ENCODE peak calls at places on chromosomes 2 and 18, in four cellular contexts. M, I, B and S are unnamed samples. For H3K9me3, the result is how much of the 10 kb centered on the place peaks cover.

GRCh38 chr2:98478088-98478551 is 33.5 kb downstream of the INPP4A start:
- DNase-seq in M (no peak), I (no peak), B (no peak), S (no peak)

GRCh38 chr18:69628774-69629359 is 228.2 kb downstream of the DOK6 start:
- DNase-seq in M (no peak), I (no peak), B (no peak), S (no peak)

GRCh38 chr2:170878061-170878460 is 51.0 kb upstream of the GORASP2 start:
- DNase-seq in M (no peak), I (no peak), B (no peak), S (no peak)

GRCh38 chr18:44564922-44565321 is 115.8 kb upstream of the SETBP1 start:
- DNase-seq in M (no peak), I (no peak), B (no peak), S (peak)

GRCh38 chr2:177289824-177290632 is 25.5 kb upstream of the NFE2L2 start:
- DNase-seq in M (no peak), I (no peak), B (no peak), S (no peak)

GRCh38 chr2:190415794-190416729 is 7.9 kb downstream of the MFSD6 start:
- DNase-seq in M (no peak), I (no peak), B (no peak), S (no peak)

GRCh38 chr2:28681216-28681981 is 70.2 kb upstream of the PPP1CB start:
- DNase-seq in M (no peak), I (no peak), B (no peak), S (peak)

GRCh38 chr2:30601375-30601774 is 154.3 kb downstream of the LCLAT1 start:
- DNase-seq in M (no peak), I (no peak), B (no peak), S (no peak)

GRCh38 chr2:61920548-61920947 is 15.1 kb downstream of the COMMD1 start:
- DNase-seq in M (no peak), I (no peak), B (no peak), S (no peak)

GRCh38 chr2:71727562-71727961 is 274.2 kb downstream of the DYSF start:
- DNase-seq in M (no peak), I (no peak), B (no peak), S (no peak)

GRCh38 chr2:6352906-6353515 is 512.7 kb downstream of the CMPK2 start:
- DNase-seq in M (peak), I (peak), B (peak), S (peak)

GRCh38 chr18:13446581-13447470 is 228.3 kb downstream of the LDLRAD4 start:
- DNase-seq in M (no peak), I (no peak), B (no peak), S (no peak)

GRCh38 chr2:23243258-23243657 is 141.7 kb upstream of the KLHL29 start:
- DNase-seq in M (no peak), I (no peak), B (no peak), S (no peak)

GRCh38 chr2:101559576-101559975 is 84.7 kb upstream of the RFX8 start:
- DNase-seq in M (no peak), I (no peak), B (peak), S (peak)

GRCh38 chr2:69741281-69742169 is at the start of gene ANXA4:
- DNase-seq in M (peak), I (peak), B (peak), S (peak)

GRCh38 chr2:132766573-132766972 is 96.6 kb upstream of the LYPD1 start:
- DNase-seq in M (no peak), I (no peak), B (no peak), S (no peak)

GRCh38 chr2:62149708-62150107 is 46.2 kb upstream of the B3GNT2 start:
- DNase-seq in M (no peak), I (no peak), B (no peak), S (peak)

GRCh38 chr2:171409436-171409971 is 24.3 kb downstream of the METTL8 start:
- DNase-seq in M (no peak), I (no peak), B (no peak), S (peak)

GRCh38 chr18:9782073-9782857 is 74.2 kb downstream of the RAB31 start:
- DNase-seq in M (no peak), I (no peak), B (no peak), S (peak)

GRCh38 chr2:85548608-85548900 is 9.6 kb downstream of the MAT2A start:
- DNase-seq in M (no peak), I (no peak), B (no peak), S (no peak)

GRCh38 chr2:236168110-236169067 is at the start of gene GBX2:
- DNase-seq in M (peak), I (no peak), B (no peak), S (peak)

GRCh38 chr2:101106453-101107181 is 44.6 kb downstream of the TBC1D8 start:
- DNase-seq in M (no peak), I (no peak), B (no peak), S (no peak)

GRCh38 chr2:64932327-64933216 is 56.6 kb upstream of the SLC1A4 start:
- DNase-seq in M (no peak), I (no peak), B (no peak), S (no peak)

GRCh38 chr2:204004912-204005311 is 68.3 kb downstream of the ICOS start:
- DNase-seq in M (no peak), I (no peak), B (no peak), S (no peak)

GRCh38 chr2:164388511-164388910 is 232.8 kb downstream of the GRB14 start:
- DNase-seq in M (no peak), I (no peak), B (no peak), S (peak)

GRCh38 chr18:79588636-79589481 is 90.7 kb upstream of the CTDP1 start:
- DNase-seq in M (peak), I (peak), B (peak), S (peak)

GRCh38 chr2:232779935-232780334 is 3.6 kb upstream of the KCNJ13 start:
- DNase-seq in M (no peak), I (no peak), B (no peak), S (no peak)

GRCh38 chr18:34591920-34592444 is 118.1 kb upstream of the DTNA start:
- DNase-seq in M (no peak), I (peak), B (no peak), S (no peak)

GRCh38 chr2:42010743-42011298 is 37.0 kb upstream of the PKDCC start:
- DNase-seq in M (no peak), I (no peak), B (no peak), S (peak)

GRCh38 chr18:53698907-53699306 is 525.6 kb downstream of the MBD2 start:
- DNase-seq in M (peak), I (no peak), B (no peak), S (peak)

GRCh38 chr18:23227729-23228075 is 92.4 kb downstream of the CABLES1 start:
- DNase-seq in M (no peak), I (no peak), B (no peak), S (no peak)

GRCh38 chr2:157229572-157229971 is 27.9 kb upstream of the GALNT5 start:
- DNase-seq in M (no peak), I (no peak), B (no peak), S (peak)

GRCh38 chr2:211126256-211126655 is 569.9 kb downstream of the CPS1 start:
- DNase-seq in M (no peak), I (no peak), B (no peak), S (no peak)

GRCh38 chr2:161090401-161090800 is 69.8 kb upstream of the TANK start:
- DNase-seq in M (peak), I (peak), B (no peak), S (no peak)

GRCh38 chr2:105397025-105397722 is 1.7 kb downstream of the FHL2 start:
- DNase-seq in M (peak), I (no peak), B (no peak), S (no peak)

GRCh38 chr18:37565138-37565984 is at the start of gene CELF4:
- DNase-seq in M (no peak), I (peak), B (no peak), S (peak)

DNA sequence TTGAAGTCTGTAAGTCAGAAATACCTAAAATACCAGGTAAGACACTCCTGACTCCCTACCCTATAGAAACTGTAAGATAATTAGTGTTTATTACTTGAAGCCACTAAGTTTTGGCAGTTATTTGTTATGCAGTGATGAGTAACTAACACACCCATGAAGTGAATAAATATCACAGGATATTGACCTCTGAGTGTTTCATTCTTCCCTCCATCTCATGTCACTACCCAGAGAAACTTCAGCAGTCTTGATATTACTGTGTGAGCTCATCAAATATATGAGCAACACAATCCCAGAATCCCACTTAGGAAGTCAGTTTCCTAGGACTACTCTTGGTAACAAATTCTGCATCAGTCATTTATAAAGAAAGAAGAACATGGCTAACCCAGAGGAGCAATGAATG is 529.7 kb downstream of the FBXO15 start:
- DNase-seq in M (no peak), I (no peak), B (no peak), S (no peak)
- H3K9me3 ChIP-seq in M (under half), I (under half), B (under half), S (under half)

GRCh38 chr2:1170241-1170640 is 219.6 kb downstream of the SNTG2 start:
- DNase-seq in M (no peak), I (no peak), B (no peak), S (no peak)
- H3K9me3 ChIP-seq in M (under half), I (under half), B (under half), S (under half)

DNA sequence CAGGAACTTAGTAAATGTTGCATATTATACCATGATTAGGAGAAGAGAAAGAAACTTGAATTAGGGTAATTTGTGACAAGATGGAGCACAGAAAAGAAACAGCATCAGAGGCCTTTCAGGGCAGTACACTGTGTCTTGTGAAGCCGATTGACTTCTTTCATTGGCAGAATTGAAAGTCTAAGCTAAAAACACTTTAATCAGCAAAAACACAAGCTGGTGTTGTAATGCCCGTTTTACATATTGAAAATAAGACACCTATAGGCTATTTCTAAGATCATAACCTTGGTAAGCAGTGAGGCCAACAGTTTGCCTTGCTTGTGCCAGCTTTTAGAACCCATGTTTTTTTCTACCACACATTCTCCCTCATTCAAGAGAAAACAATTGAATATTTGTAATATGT is 1378.1 kb upstream of the NXPH2 start:
- DNase-seq in M (no peak), I (no peak), B (no peak), S (no peak)
- H3K9me3 ChIP-seq in M (under half), I (under half), B (under half), S (under half)

GRCh38 chr2:13745324-13745723 is 887.2 kb upstream of the LRATD1 start:
- DNase-seq in M (no peak), I (no peak), B (no peak), S (no peak)
- H3K9me3 ChIP-seq in M (under half), I (under half), B (half or more), S (under half)